ENCODE peak calls at places on chromosomes 16 and 17, in five cellular contexts. One of them, this sample, is unnamed.

GRCh38 chr17:68400404-68400735 is 56.9 kb downstream of the WIPI1 start:
- DNase-seq in neural progenitor cell: no peak
- DNase-seq in CD8-positive, alpha-beta T cell: no peak
- DNase-seq in brain microvascular endothelial cell: no peak
- DNase-seq in colonic mucosa: peak; percentile 4
- DNase-seq in this sample: no peak

GRCh38 chr17:35841505-35841904 is 27.2 kb downstream of the HEATR9 start:
- DNase-seq in CD8-positive, alpha-beta T cell: no peak
- DNase-seq in neural progenitor cell: no peak
- DNase-seq in colonic mucosa: no peak
- DNase-seq in brain microvascular endothelial cell: peak; percentile 31
- DNase-seq in this sample: no peak

GRCh38 chr17:18235743-18236256 is 10.4 kb downstream of the LLGL1 start:
- DNase-seq in brain microvascular endothelial cell: peak; percentile 43
- DNase-seq in neural progenitor cell: no peak
- DNase-seq in CD8-positive, alpha-beta T cell: no peak
- DNase-seq in colonic mucosa: no peak
- DNase-seq in this sample: no peak

GRCh38 chr16:90008708-90009145 is 10.5 kb downstream of the DBNDD1 start:
- DNase-seq in CD8-positive, alpha-beta T cell: peak; percentile 37
- DNase-seq in colonic mucosa: no peak
- DNase-seq in neural progenitor cell: no peak
- DNase-seq in brain microvascular endothelial cell: no peak
- DNase-seq in this sample: no peak

GRCh38 chr16:27383511-27384243 is 18.3 kb upstream of the IL21R start:
- DNase-seq in CD8-positive, alpha-beta T cell: no peak
- DNase-seq in colonic mucosa: no peak
- DNase-seq in neural progenitor cell: no peak
- DNase-seq in brain microvascular endothelial cell: no peak
- DNase-seq in this sample: no peak

GRCh38 chr17:40095944-40096791 is 4.2 kb downstream of the NR1D1 start:
- DNase-seq in colonic mucosa: peak; percentile 71
- DNase-seq in neural progenitor cell: no peak
- DNase-seq in CD8-positive, alpha-beta T cell: peak; percentile 57
- DNase-seq in brain microvascular endothelial cell: no peak
- DNase-seq in this sample: no peak

GRCh38 chr17:83156408-83156807 is 77.0 kb downstream of the METRNL start:
- DNase-seq in brain microvascular endothelial cell: no peak
- DNase-seq in colonic mucosa: no peak
- DNase-seq in neural progenitor cell: no peak
- DNase-seq in CD8-positive, alpha-beta T cell: no peak
- DNase-seq in this sample: no peak

GRCh38 chr16:27083861-27084261 is 17.1 kb downstream of the C16orf82 start:
- DNase-seq in CD8-positive, alpha-beta T cell: no peak
- DNase-seq in colonic mucosa: no peak
- DNase-seq in neural progenitor cell: peak; percentile 77
- DNase-seq in brain microvascular endothelial cell: no peak
- DNase-seq in this sample: peak; percentile 12

GRCh38 chr17:50909765-50910661 is 43.9 kb upstream of the TOB1 start:
- DNase-seq in colonic mucosa: no peak
- DNase-seq in brain microvascular endothelial cell: no peak
- DNase-seq in neural progenitor cell: no peak
- DNase-seq in CD8-positive, alpha-beta T cell: peak; percentile 71
- DNase-seq in this sample: no peak

GRCh38 chr17:50209472-50210248 is 8.2 kb upstream of the COL1A1 start:
- DNase-seq in colonic mucosa: peak; percentile 77
- DNase-seq in CD8-positive, alpha-beta T cell: no peak
- DNase-seq in neural progenitor cell: peak; percentile 70
- DNase-seq in brain microvascular endothelial cell: peak; percentile 97
- DNase-seq in this sample: peak; percentile 97

GRCh38 chr16:89958068-89958467 is 9.5 kb downstream of the DEF8 start:
- DNase-seq in CD8-positive, alpha-beta T cell: no peak
- DNase-seq in colonic mucosa: no peak
- DNase-seq in neural progenitor cell: peak; percentile 58
- DNase-seq in brain microvascular endothelial cell: peak; percentile 35
- DNase-seq in this sample: peak; percentile 29

GRCh38 chr16:76502555-76502954 is 225.4 kb downstream of the CNTNAP4 start:
- DNase-seq in brain microvascular endothelial cell: no peak
- DNase-seq in colonic mucosa: no peak
- DNase-seq in CD8-positive, alpha-beta T cell: no peak
- DNase-seq in neural progenitor cell: no peak
- DNase-seq in this sample: peak; percentile 12

GRCh38 chr17:57989011-57989345 is 924 bp upstream of the VEZF1 start:
- DNase-seq in brain microvascular endothelial cell: peak; percentile 24
- DNase-seq in colonic mucosa: peak; percentile 44
- DNase-seq in neural progenitor cell: peak; percentile 34
- DNase-seq in CD8-positive, alpha-beta T cell: no peak
- DNase-seq in this sample: peak; percentile 54

GRCh38 chr17:83096401-83097220 is 17.2 kb downstream of the METRNL start:
- DNase-seq in colonic mucosa: peak; percentile 66
- DNase-seq in neural progenitor cell: no peak
- DNase-seq in CD8-positive, alpha-beta T cell: no peak
- DNase-seq in brain microvascular endothelial cell: no peak
- DNase-seq in this sample: no peak

GRCh38 chr17:46979023-46979870 is at the start of gene RPRML:
- DNase-seq in neural progenitor cell: peak; percentile 77
- DNase-seq in CD8-positive, alpha-beta T cell: no peak
- DNase-seq in colonic mucosa: peak; percentile 32
- DNase-seq in brain microvascular endothelial cell: no peak
- DNase-seq in this sample: peak; percentile 78

GRCh38 chr17:2282297-2282873 is 21.2 kb downstream of the SMG6 start:
- DNase-seq in CD8-positive, alpha-beta T cell: no peak
- DNase-seq in brain microvascular endothelial cell: peak; percentile 48
- DNase-seq in neural progenitor cell: peak; percentile 63
- DNase-seq in colonic mucosa: no peak
- DNase-seq in this sample: no peak

GRCh38 chr17:28327709-28328108 is 7.6 kb downstream of the IFT20 start:
- DNase-seq in colonic mucosa: no peak
- DNase-seq in CD8-positive, alpha-beta T cell: no peak
- DNase-seq in neural progenitor cell: no peak
- DNase-seq in brain microvascular endothelial cell: no peak
- DNase-seq in this sample: no peak

GRCh38 chr16:89144681-89145080 is 26.9 kb upstream of the CDH15 start:
- DNase-seq in neural progenitor cell: no peak
- DNase-seq in CD8-positive, alpha-beta T cell: no peak
- DNase-seq in brain microvascular endothelial cell: no peak
- DNase-seq in colonic mucosa: no peak
- DNase-seq in this sample: no peak

GRCh38 chr16:2967211-2967631 is 1.9 kb upstream of the PAQR4 start:
- DNase-seq in neural progenitor cell: no peak
- DNase-seq in colonic mucosa: no peak
- DNase-seq in brain microvascular endothelial cell: no peak
- DNase-seq in CD8-positive, alpha-beta T cell: no peak
- DNase-seq in this sample: no peak

GRCh38 chr16:2967721-2968161 is 1.4 kb upstream of the PAQR4 start:
- DNase-seq in brain microvascular endothelial cell: no peak
- DNase-seq in colonic mucosa: no peak
- DNase-seq in neural progenitor cell: no peak
- DNase-seq in CD8-positive, alpha-beta T cell: no peak
- DNase-seq in this sample: peak; percentile 5

GRCh38 chr16:2966043-2966802 is 2.1 kb downstream of the KREMEN2 start:
- DNase-seq in brain microvascular endothelial cell: no peak
- DNase-seq in colonic mucosa: no peak
- DNase-seq in neural progenitor cell: peak; percentile 1
- DNase-seq in CD8-positive, alpha-beta T cell: no peak
- DNase-seq in this sample: peak; percentile 7

GRCh38 chr16:2968368-2968737 is 795 bp upstream of the PAQR4 start:
- DNase-seq in colonic mucosa: peak; percentile 72
- DNase-seq in CD8-positive, alpha-beta T cell: no peak
- DNase-seq in brain microvascular endothelial cell: no peak
- DNase-seq in neural progenitor cell: no peak
- DNase-seq in this sample: peak; percentile 73

DNA sequence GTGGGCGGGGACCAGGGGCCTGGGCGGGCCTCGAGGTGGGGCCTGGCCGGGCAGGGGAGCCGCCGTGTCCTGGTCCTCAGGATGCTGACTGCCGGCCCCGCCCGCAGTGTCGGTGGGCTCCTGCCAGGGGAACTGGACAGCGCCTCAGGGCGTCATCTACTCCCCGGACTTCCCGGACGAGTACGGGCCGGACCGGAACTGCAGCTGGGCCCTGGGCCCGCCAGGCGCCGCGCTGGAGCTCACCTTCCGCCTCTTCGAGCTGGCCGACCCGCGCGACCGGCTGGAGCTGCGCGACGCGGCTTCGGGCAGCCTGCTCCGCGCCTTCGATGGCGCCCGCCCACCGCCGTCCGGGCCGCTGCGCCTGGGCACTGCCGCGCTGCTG is 2.4 kb upstream of the PAQR4 start:
- DNase-seq in brain microvascular endothelial cell: no peak
- DNase-seq in colonic mucosa: peak; percentile 54
- DNase-seq in CD8-positive, alpha-beta T cell: no peak
- DNase-seq in neural progenitor cell: peak; percentile 29
- DNase-seq in this sample: no peak
- TF ChIP-seq CTCF in brain microvascular endothelial cell: no peak
- TF ChIP-seq CTCF in colonic mucosa: no peak
- TF ChIP-seq CTCF in CD8-positive, alpha-beta T cell: no peak
- TF ChIP-seq CTCF in neural progenitor cell: no peak
- TF ChIP-seq CTCF in this sample: no peak

GRCh38 chr17:44383363-44383762 is 6.1 kb downstream of the ITGA2B start:
- DNase-seq in colonic mucosa: no peak
- DNase-seq in CD8-positive, alpha-beta T cell: no peak
- DNase-seq in neural progenitor cell: no peak
- DNase-seq in brain microvascular endothelial cell: no peak
- DNase-seq in this sample: no peak

GRCh38 chr17:44385287-44386181 is 3.9 kb downstream of the ITGA2B start:
- DNase-seq in neural progenitor cell: peak; percentile 94
- DNase-seq in brain microvascular endothelial cell: peak; percentile 51
- DNase-seq in colonic mucosa: peak; percentile 87
- DNase-seq in CD8-positive, alpha-beta T cell: peak; percentile 65
- DNase-seq in this sample: peak; percentile 82

GRCh38 chr17:44384823-44385286 is 4.6 kb downstream of the ITGA2B start:
- DNase-seq in neural progenitor cell: no peak
- DNase-seq in CD8-positive, alpha-beta T cell: no peak
- DNase-seq in colonic mucosa: no peak
- DNase-seq in brain microvascular endothelial cell: no peak
- DNase-seq in this sample: no peak

GRCh38 chr17:44383861-44384260 is 5.6 kb downstream of the ITGA2B start:
- DNase-seq in brain microvascular endothelial cell: no peak
- DNase-seq in CD8-positive, alpha-beta T cell: no peak
- DNase-seq in colonic mucosa: no peak
- DNase-seq in neural progenitor cell: no peak
- DNase-seq in this sample: no peak

DNA sequence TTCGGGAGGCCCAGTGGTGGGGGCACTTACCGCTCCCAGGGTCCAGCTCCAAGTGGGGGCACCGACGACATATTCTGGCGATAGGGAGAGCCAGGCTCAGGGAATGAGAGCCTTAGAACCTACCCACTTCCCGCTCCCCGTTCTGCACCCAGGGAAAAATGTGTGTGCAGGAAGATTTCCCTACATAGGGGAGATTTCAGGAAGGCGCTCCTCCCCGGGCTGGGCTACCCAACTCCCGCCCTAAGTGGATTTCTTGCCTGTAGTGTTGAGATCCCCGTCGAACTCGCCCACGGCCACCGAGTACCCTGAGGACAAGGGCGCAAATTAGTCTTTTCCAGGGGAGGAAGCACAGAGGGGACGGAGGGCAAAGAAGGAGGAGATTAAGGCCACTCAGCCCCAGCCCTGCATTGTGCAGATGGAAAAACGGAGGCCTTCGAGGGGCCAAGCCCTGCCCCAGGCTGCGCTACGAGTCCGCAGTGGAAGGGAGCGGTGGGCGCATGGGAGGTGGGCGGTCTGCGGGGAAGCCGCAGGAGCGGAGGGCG is 5.1 kb downstream of the ITGA2B start:
- DNase-seq in colonic mucosa: no peak
- DNase-seq in neural progenitor cell: peak; percentile 62
- DNase-seq in brain microvascular endothelial cell: no peak
- DNase-seq in CD8-positive, alpha-beta T cell: no peak
- DNase-seq in this sample: no peak
- H3K4me3 ChIP-seq in colonic mucosa: peak overlapping the region; percentile 49
- H3K4me3 ChIP-seq in neural progenitor cell: peak overlapping the region; percentile 50
- H3K4me3 ChIP-seq in brain microvascular endothelial cell: no peak overlapping the region
- H3K4me3 ChIP-seq in CD8-positive, alpha-beta T cell: no peak overlapping the region
- H3K4me3 ChIP-seq in this sample: no peak overlapping the region

GRCh38 chr17:55264273-55264639 is 504 bp upstream of the HLF start:
- DNase-seq in neural progenitor cell: peak; percentile 40
- DNase-seq in colonic mucosa: no peak
- DNase-seq in CD8-positive, alpha-beta T cell: no peak
- DNase-seq in brain microvascular endothelial cell: no peak
- DNase-seq in this sample: peak; percentile 37
- H3K27me3 ChIP-seq in neural progenitor cell: peaks cover 86% of the 10 kb centered on the region
- H3K27me3 ChIP-seq in colonic mucosa: peaks cover 25% of the 10 kb centered on the region
- H3K27me3 ChIP-seq in CD8-positive, alpha-beta T cell: peaks cover 16% of the 10 kb centered on the region
- H3K27me3 ChIP-seq in brain microvascular endothelial cell: peaks cover 42% of the 10 kb centered on the region
- H3K27me3 ChIP-seq in this sample: peaks cover 25% of the 10 kb centered on the region

DNA sequence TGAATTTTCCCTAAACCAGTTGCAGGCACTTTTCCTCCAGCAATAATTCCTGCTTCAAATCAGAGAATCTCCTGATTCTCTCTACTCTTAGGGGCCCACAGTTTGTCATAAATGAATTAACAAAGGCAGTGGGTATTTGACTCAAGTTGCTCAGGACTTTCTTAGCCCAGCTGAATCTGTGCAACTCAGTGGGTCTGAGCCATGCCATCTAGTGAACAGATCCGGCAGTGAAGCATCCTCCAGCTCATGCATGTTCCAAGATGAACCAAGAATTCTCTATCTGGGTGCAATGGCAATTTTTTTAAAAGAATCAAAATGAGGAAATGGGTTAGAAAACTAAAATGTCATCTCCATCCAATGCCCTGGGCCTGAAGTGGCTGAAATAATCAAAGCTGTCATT is 575.2 kb upstream of the CDH11 start:
- DNase-seq in CD8-positive, alpha-beta T cell: no peak
- DNase-seq in colonic mucosa: no peak
- DNase-seq in neural progenitor cell: peak; percentile 9
- DNase-seq in brain microvascular endothelial cell: no peak
- DNase-seq in this sample: no peak
- TF ChIP-seq CTCF in CD8-positive, alpha-beta T cell: no peak
- TF ChIP-seq CTCF in colonic mucosa: no peak
- TF ChIP-seq CTCF in neural progenitor cell: peak; percentile 10
- TF ChIP-seq CTCF in brain microvascular endothelial cell: peak; percentile 41
- TF ChIP-seq CTCF in this sample: no peak

GRCh38 chr16:2843526-2843925 is 13.4 kb downstream of the ZG16B start:
- DNase-seq in colonic mucosa: no peak
- DNase-seq in brain microvascular endothelial cell: no peak
- DNase-seq in neural progenitor cell: no peak
- DNase-seq in CD8-positive, alpha-beta T cell: no peak
- DNase-seq in this sample: no peak

GRCh38 chr16:2842340-2843000 is 12.4 kb downstream of the ZG16B start:
- DNase-seq in CD8-positive, alpha-beta T cell: peak; percentile 36
- DNase-seq in colonic mucosa: peak; percentile 53
- DNase-seq in neural progenitor cell: peak; percentile 69
- DNase-seq in brain microvascular endothelial cell: no peak
- DNase-seq in this sample: peak; percentile 44

GRCh38 chr16:2840914-2841313 is 10.8 kb downstream of the ZG16B start:
- DNase-seq in brain microvascular endothelial cell: no peak
- DNase-seq in colonic mucosa: no peak
- DNase-seq in CD8-positive, alpha-beta T cell: no peak
- DNase-seq in neural progenitor cell: no peak
- DNase-seq in this sample: no peak

GRCh38 chr16:2839650-2840450 is 9.7 kb downstream of the ZG16B start:
- DNase-seq in brain microvascular endothelial cell: no peak
- DNase-seq in colonic mucosa: no peak
- DNase-seq in neural progenitor cell: no peak
- DNase-seq in CD8-positive, alpha-beta T cell: no peak
- DNase-seq in this sample: no peak

GRCh38 chr16:2841606-2842339 is 11.7 kb downstream of the ZG16B start:
- DNase-seq in neural progenitor cell: no peak
- DNase-seq in CD8-positive, alpha-beta T cell: no peak
- DNase-seq in brain microvascular endothelial cell: no peak
- DNase-seq in colonic mucosa: no peak
- DNase-seq in this sample: no peak
- H3K4me3 ChIP-seq in neural progenitor cell: no peak overlapping the region
- H3K4me3 ChIP-seq in CD8-positive, alpha-beta T cell: peak overlapping the region; percentile 57
- H3K4me3 ChIP-seq in brain microvascular endothelial cell: no peak overlapping the region
- H3K4me3 ChIP-seq in colonic mucosa: no peak overlapping the region
- H3K4me3 ChIP-seq in this sample: no peak overlapping the region

GRCh38 chr16:24281466-24281865 is 25.3 kb downstream of the CACNG3 start:
- DNase-seq in colonic mucosa: no peak
- DNase-seq in CD8-positive, alpha-beta T cell: no peak
- DNase-seq in brain microvascular endothelial cell: no peak
- DNase-seq in neural progenitor cell: no peak
- DNase-seq in this sample: no peak
- H3K27me3 ChIP-seq in colonic mucosa: no peaks in the 10 kb centered on the region
- H3K27me3 ChIP-seq in CD8-positive, alpha-beta T cell: no peaks in the 10 kb centered on the region
- H3K27me3 ChIP-seq in brain microvascular endothelial cell: no peaks in the 10 kb centered on the region
- H3K27me3 ChIP-seq in neural progenitor cell: no peaks in the 10 kb centered on the region
- H3K27me3 ChIP-seq in this sample: no peaks in the 10 kb centered on the region